ENCODE peak calls at places on chromosomes 16 and 17, in four cellular contexts. U is H1, S is sigmoid colon, M is stomach. O is an unnamed sample.

GRCh38 chr16:19375561-19376158 is 42.0 kb upstream of the TMC5 start:
- DNase-seq in U (peak; percentile 2), S (no peak), M (peak; percentile 46), O (no peak)

GRCh38 chr17:80029235-80029974 is 6.3 kb downstream of the TBC1D16 start:
- DNase-seq in U (no peak), S (peak; percentile 96), M (peak; percentile 77), O (peak; percentile 81)

GRCh38 chr16:89620406-89620841 is 7.0 kb downstream of the DPEP1 start:
- DNase-seq in U (no peak), S (no peak), M (no peak), O (no peak)

GRCh38 chr16:79653337-79654000 is 52.9 kb upstream of the MAF start:
- DNase-seq in U (no peak), S (no peak), M (no peak), O (no peak)

GRCh38 chr17:49952912-49953497 is 16.0 kb upstream of the DLX4 start:
- DNase-seq in U (no peak), S (no peak), M (no peak), O (no peak)

GRCh38 chr16:88977028-88977844 is at the start of gene CBFA2T3:
- DNase-seq in U (no peak), S (peak; percentile 90), M (peak; percentile 56), O (peak; percentile 84)

GRCh38 chr16:69483611-69484010 is 59.2 kb downstream of the CYB5B start:
- DNase-seq in U (no peak), S (peak; percentile 27), M (no peak), O (no peak)

GRCh38 chr16:70573451-70574121 is 50.0 kb downstream of the SF3B3 start:
- DNase-seq in U (no peak), S (peak; percentile 83), M (no peak), O (no peak)

GRCh38 chr17:32114536-32114935 is 27.8 kb upstream of the RHOT1 start:
- DNase-seq in U (no peak), S (no peak), M (no peak), O (no peak)

GRCh38 chr17:78774456-78774855 is 7.6 kb downstream of the CYTH1 start:
- DNase-seq in U (no peak), S (peak; percentile 50), M (no peak), O (no peak)

GRCh38 chr17:44308320-44308818 is at the start of gene RUNDC3A:
- DNase-seq in U (no peak), S (peak; percentile 91), M (peak; percentile 77), O (peak; percentile 78)

DNA sequence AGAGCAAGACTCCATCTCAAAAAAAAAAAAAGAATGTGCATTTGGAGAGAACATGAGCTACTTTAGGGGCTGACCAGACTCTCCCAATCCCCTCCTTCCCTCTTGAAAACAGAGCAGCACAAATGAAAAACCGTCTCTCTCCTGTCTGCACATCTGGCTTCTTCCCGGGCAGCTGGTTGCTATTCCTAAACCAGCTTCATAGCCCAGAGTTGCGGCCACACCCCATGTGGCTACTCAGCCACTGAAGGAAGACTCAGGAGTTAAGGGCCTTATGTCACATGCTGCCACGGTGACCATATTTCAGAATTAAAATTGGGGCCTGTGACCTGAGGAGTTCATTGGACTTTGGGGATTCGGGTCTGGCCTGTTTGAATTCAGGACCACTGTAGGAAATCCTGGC is 48.3 kb downstream of the KATNIP start:
- DNase-seq in U (no peak), S (no peak), M (no peak), O (no peak)
- H3K27ac ChIP-seq in U (no peak overlapping the region), S (no peak overlapping the region), M (no peak overlapping the region), O (no peak overlapping the region)

DNA sequence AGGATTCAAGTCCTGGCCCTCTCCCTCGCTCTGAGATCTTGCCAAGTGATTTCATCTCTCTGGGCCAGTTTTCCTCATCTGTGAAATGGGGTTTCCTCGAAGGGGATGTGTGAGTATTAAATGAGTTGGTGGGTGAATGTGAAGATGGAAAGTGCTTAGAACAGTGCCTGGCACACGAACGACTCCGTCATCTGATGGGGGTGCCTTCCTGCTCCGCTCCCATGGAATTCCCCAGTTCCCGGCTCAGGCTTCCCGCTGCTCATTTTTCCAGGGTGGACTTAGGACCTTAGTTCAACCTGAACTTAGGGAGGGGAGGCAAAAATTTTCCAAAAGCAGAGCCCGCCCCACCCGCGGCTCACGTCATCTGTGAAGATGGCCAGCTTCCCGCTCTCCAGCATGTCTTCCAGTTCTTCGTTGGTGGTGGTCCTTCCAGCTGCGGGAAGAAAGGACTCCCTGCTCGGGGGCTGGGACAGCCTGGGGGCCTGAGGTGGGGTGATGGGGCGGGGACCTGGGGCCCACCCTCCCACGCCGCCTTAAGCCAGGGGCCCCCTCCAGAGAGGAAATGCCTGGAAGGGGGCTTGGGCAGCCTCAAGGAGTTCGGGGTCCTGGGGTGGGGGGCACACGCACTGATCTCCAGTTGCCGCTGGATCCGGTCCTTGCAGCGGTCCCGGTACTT is 11.5 kb downstream of the HSD3B7 start:
- DNase-seq in U (no peak), S (no peak), M (no peak), O (peak; percentile 86)
- TF ChIP-seq POLR2A in U (no peak), S (no peak), M (no peak), O (peak; percentile 56)

GRCh38 chr17:19726615-19727376 is 10.4 kb upstream of the SLC47A2 start:
- DNase-seq in U (no peak), S (no peak), M (no peak), O (no peak)

GRCh38 chr17:19725486-19725885 is 9.1 kb upstream of the SLC47A2 start:
- DNase-seq in U (no peak), S (no peak), M (no peak), O (no peak)

GRCh38 chr17:19727466-19728113 is 11.2 kb upstream of the SLC47A2 start:
- DNase-seq in U (no peak), S (peak; percentile 90), M (no peak), O (no peak)

GRCh38 chr17:19729900-19730299 is 13.5 kb upstream of the SLC47A2 start:
- DNase-seq in U (no peak), S (no peak), M (no peak), O (no peak)

DNA sequence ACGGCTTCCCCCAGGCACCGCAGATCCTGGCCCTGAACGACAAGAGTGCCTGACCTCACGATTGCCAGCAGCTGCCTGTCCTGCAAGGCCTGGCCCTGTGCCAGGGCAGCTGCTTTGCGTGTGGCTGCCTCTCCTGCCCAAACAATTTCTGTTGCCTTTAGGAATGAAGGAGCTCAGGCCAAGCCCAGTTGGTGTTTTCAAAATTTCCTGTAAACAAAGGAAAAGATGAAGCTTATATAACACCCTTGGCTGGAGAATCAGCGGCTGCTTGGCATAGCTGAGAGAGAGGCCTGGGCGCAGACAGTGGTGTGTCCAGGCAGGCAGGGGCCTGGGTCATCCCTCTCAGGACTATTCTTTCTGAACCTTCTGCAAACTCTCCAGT is 11.7 kb upstream of the SLC47A2 start:
- DNase-seq in U (no peak), S (peak; percentile 95), M (peak; percentile 88), O (peak; percentile 90)
- H3K27ac ChIP-seq in U (no peak overlapping the region), S (peak overlapping the region; percentile 93), M (peak overlapping the region; percentile 82), O (peak overlapping the region; percentile 79)

GRCh38 chr17:81931189-81931556 is 3.6 kb upstream of the MAFG start:
- DNase-seq in U (no peak), S (no peak), M (no peak), O (no peak)
- TF ChIP-seq POLR2A in U (no peak), S (no peak), M (no peak), O (no peak)

GRCh38 chr17:27540300-27541105 is 84.3 kb downstream of the KSR1 start:
- DNase-seq in U (no peak), S (peak; percentile 96), M (peak; percentile 92), O (peak; percentile 78)
- H3K27ac ChIP-seq in U (no peak overlapping the region), S (peak overlapping the region; percentile 85), M (peak overlapping the region; percentile 87), O (peak overlapping the region; percentile 43)

GRCh38 chr17:9850151-9850550 is 24.4 kb downstream of the GLP2R start:
- DNase-seq in U (no peak), S (no peak), M (no peak), O (peak; percentile 55)
- TF ChIP-seq POLR2A in U (no peak), S (no peak), M (no peak), O (no peak)

GRCh38 chr16:49639739-49640388 is 216.0 kb downstream of the ZNF423 start:
- DNase-seq in U (peak; percentile 13), S (no peak), M (no peak), O (no peak)
- H3K27ac ChIP-seq in U (peak overlapping the region; percentile 66), S (peak overlapping the region; percentile 77), M (peak overlapping the region; percentile 65), O (no peak overlapping the region)

O was measured in right lobe of liver.